ENCODE peak calls at places on chromosomes 11 and 22, in ten cellular contexts. W is GM12878, O is Panc1, F is GM23338, V is suprapubic skin, H is GM12892, D is HepG2, X is breast epithelium, P is HL-60, Z is H1. M is an unnamed sample.
A peak's percentile ranks its signal among the peaks of the same experiment; 100 is the strongest.

GRCh38 chr22:27149886-27150529 is 492.6 kb downstream of the MIAT start:
- DNase-seq in W (no peak), O (no peak), F (no peak), V (no peak), H (no peak), D (no peak), X (no peak), P (no peak), Z (no peak), M (no peak)

GRCh38 chr11:15875934-15876333 is 480.4 kb downstream of the SOX6 start:
- DNase-seq in W (no peak), O (no peak), F (no peak), V (no peak), H (no peak), D (no peak), X (no peak), P (no peak), Z (no peak), M (no peak)

GRCh38 chr11:72237112-72237931 is 6.7 kb downstream of the PHOX2A start:
- DNase-seq in W (no peak), O (no peak), F (no peak), V (no peak), H (no peak), D (no peak), X (no peak), P (no peak), Z (no peak), M (no peak)

GRCh38 chr11:46064221-46064620 is 57.0 kb downstream of the PHF21A start:
- DNase-seq in W (no peak), O (no peak), F (peak; percentile 44), V (no peak), H (no peak), D (no peak), X (no peak), P (no peak), Z (no peak), M (no peak)

GRCh38 chr11:128346808-128347207 is 240.6 kb downstream of the ETS1 start:
- DNase-seq in W (no peak), O (no peak), F (no peak), V (no peak), H (no peak), D (no peak), X (no peak), P (no peak), Z (no peak), M (no peak)

GRCh38 chr11:15194671-15195415 is 80.1 kb downstream of the INSC start:
- DNase-seq in W (no peak), O (no peak), F (no peak), V (no peak), H (no peak), D (no peak), X (no peak), P (no peak), Z (no peak), M (no peak)

GRCh38 chr22:36756746-36757607 is 18.9 kb downstream of the IFT27 start:
- DNase-seq in W (no peak), O (no peak), F (no peak), V (peak; percentile 69), H (no peak), D (no peak), X (peak; percentile 34), P (no peak), Z (no peak), M (no peak)

GRCh38 chr11:121754603-121755002 is 301.8 kb upstream of the SORL1-AS1 start:
- DNase-seq in W (no peak), O (no peak), F (no peak), V (no peak), H (no peak), D (no peak), X (no peak), P (no peak), Z (no peak), M (no peak)

GRCh38 chr11:125257185-125257584 is 92.6 kb downstream of the PKNOX2 start:
- DNase-seq in W (no peak), O (no peak), F (peak; percentile 78), V (no peak), H (no peak), D (no peak), X (no peak), P (no peak), Z (no peak), M (no peak)

GRCh38 chr11:86183694-86184093 is 60.9 kb upstream of the EED start:
- DNase-seq in W (no peak), O (no peak), F (no peak), V (no peak), H (no peak), D (no peak), X (no peak), P (no peak), Z (no peak), M (no peak)

GRCh38 chr11:47332791-47333525 is 19.5 kb downstream of the MYBPC3 start:
- DNase-seq in W (no peak), O (no peak), F (no peak), V (no peak), H (no peak), D (no peak), X (no peak), P (no peak), Z (no peak), M (no peak)

GRCh38 chr11:19370100-19370861 is 129.5 kb upstream of the E2F8 start:
- DNase-seq in W (no peak), O (no peak), F (no peak), V (no peak), H (no peak), D (no peak), X (no peak), P (no peak), Z (no peak), M (no peak)

GRCh38 chr22:33860386-33860785 is 59.9 kb downstream of the LARGE1 start:
- DNase-seq in W (no peak), O (no peak), F (no peak), V (no peak), H (no peak), D (no peak), X (no peak), P (no peak), Z (no peak), M (no peak)

GRCh38 chr22:19131685-19132015 is 542 bp downstream of the TSSK2 start:
- DNase-seq in W (no peak), O (no peak), F (no peak), V (no peak), H (no peak), D (no peak), X (no peak), P (no peak), Z (no peak), M (no peak)

GRCh38 chr11:43751726-43752125 is 71.2 kb downstream of the HSD17B12 start:
- DNase-seq in W (no peak), O (no peak), F (no peak), V (no peak), H (no peak), D (no peak), X (no peak), P (peak; percentile 55), Z (no peak), M (no peak)

GRCh38 chr11:73383249-73384126 is 7.3 kb downstream of the RELT start:
- DNase-seq in W (no peak), O (no peak), F (no peak), V (no peak), H (no peak), D (no peak), X (no peak), P (no peak), Z (no peak), M (no peak)

GRCh38 chr22:49577168-49578060 is 250.3 kb downstream of the BRD1 start:
- DNase-seq in W (no peak), O (no peak), F (no peak), V (no peak), H (no peak), D (no peak), X (peak; percentile 46), P (no peak), Z (no peak), M (no peak)

GRCh38 chr11:72483412-72484186 is 49.3 kb upstream of the CLPB start:
- DNase-seq in W (no peak), O (peak; percentile 10), F (no peak), V (no peak), H (no peak), D (peak; percentile 23), X (no peak), P (peak; percentile 9), Z (no peak), M (no peak)

GRCh38 chr22:22201185-22201924 is 43.2 kb upstream of the VPREB1 start:
- DNase-seq in W (no peak), O (no peak), F (peak; percentile 78), V (no peak), H (peak; percentile 60), D (peak; percentile 25), X (peak; percentile 34), P (peak; percentile 31), Z (peak; percentile 19), M (no peak)

GRCh38 chr11:6693342-6694228 is 10.4 kb upstream of the MRPL17 start:
- DNase-seq in W (no peak), O (peak; percentile 83), F (no peak), V (no peak), H (no peak), D (no peak), X (no peak), P (no peak), Z (no peak), M (peak; percentile 37)
- TF ChIP-seq POLR2AphosphoS5 in W (no peak), O (no peak), F (no peak), V (no peak), H (no peak), D (no peak), X (no peak), P (no peak), Z (no peak), M (peak; percentile 22)

GRCh38 chr11:36131719-36132349 is 157.4 kb downstream of the COMMD9 start:
- DNase-seq in W (no peak), O (no peak), F (peak; percentile 83), V (no peak), H (peak; percentile 23), D (peak; percentile 20), X (no peak), P (peak; percentile 21), Z (no peak), M (no peak)
- TF ChIP-seq POLR2AphosphoS5 in W (no peak), O (no peak), F (no peak), V (no peak), H (no peak), D (no peak), X (no peak), P (no peak), Z (no peak), M (no peak)

GRCh38 chr22:41311487-41311886 is 10.2 kb downstream of the ZC3H7B start:
- DNase-seq in W (no peak), O (no peak), F (no peak), V (no peak), H (no peak), D (no peak), X (no peak), P (no peak), Z (no peak), M (no peak)
- TF ChIP-seq POLR2AphosphoS5 in W (no peak), O (no peak), F (no peak), V (no peak), H (no peak), D (no peak), X (no peak), P (no peak), Z (no peak), M (no peak)

DNA sequence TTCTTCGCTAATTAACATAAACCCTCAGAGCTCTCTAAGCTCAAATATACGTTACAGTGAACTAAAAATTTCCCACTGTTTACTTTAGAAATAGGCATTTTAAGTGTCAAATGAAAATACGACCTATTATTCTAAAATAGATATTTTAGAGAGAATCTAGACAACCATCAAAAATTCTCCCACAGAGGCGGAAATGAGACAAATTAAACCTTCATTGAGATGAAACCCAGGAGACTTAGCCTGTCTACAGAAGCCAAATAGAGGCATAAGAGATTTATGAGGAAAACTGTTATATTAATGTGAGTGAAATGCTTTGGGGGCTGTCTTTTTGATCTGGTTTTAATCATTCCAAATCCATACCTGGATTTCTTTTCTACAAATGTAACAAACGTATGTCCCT is 232.0 kb upstream of the GRIA4 start:
- DNase-seq in W (no peak), O (no peak), F (no peak), V (no peak), H (no peak), D (no peak), X (no peak), P (no peak), Z (no peak), M (no peak)
- TF ChIP-seq POLR2AphosphoS5 in W (no peak), O (no peak), F (no peak), V (no peak), H (no peak), D (no peak), X (no peak), P (no peak), Z (no peak), M (no peak)

M was measured in HCT116.